ENCODE peak calls at places on chromosomes 16 and 17, in four cellular contexts. W, F, A and G are unnamed samples.

GRCh38 chr17:78747479-78747878 is 34.6 kb downstream of the CYTH1 start:
- DNase-seq in F (no peak), A (no peak), W (no peak), G (no peak)

GRCh38 chr17:61770752-61771533 is 92.4 kb downstream of the BRIP1 start:
- DNase-seq in A (peak; percentile 45), W (no peak), F (no peak), G (no peak)

GRCh38 chr17:36980281-36980761 is 31.6 kb downstream of the AATF start:
- DNase-seq in W (no peak), F (peak; percentile 19), A (no peak), G (no peak)

GRCh38 chr16:74275031-74275636 is 21.5 kb upstream of the PSMD7 start:
- DNase-seq in A (peak; percentile 12), F (no peak), W (no peak), G (no peak)

GRCh38 chr16:54632821-54633220 is 297.8 kb upstream of the IRX5 start:
- DNase-seq in A (no peak), F (no peak), W (no peak), G (no peak)

GRCh38 chr16:50284131-50284911 is 18.0 kb downstream of the ADCY7 start:
- DNase-seq in W (peak; percentile 87), A (no peak), F (no peak), G (peak; percentile 78)

GRCh38 chr17:50953831-50954601 is 87.9 kb upstream of the TOB1 start:
- DNase-seq in W (peak; percentile 94), A (peak; percentile 66), F (peak; percentile 69), G (peak; percentile 80)

GRCh38 chr17:40347319-40348135 is 17.0 kb downstream of the GJD3 start:
- DNase-seq in F (no peak), W (no peak), A (no peak), G (no peak)

GRCh38 chr17:34527908-34528470 is 51.4 kb upstream of the TMEM132E start:
- DNase-seq in W (peak; percentile 29), F (peak; percentile 63), A (no peak), G (no peak)

GRCh38 chr17:75910699-75911098 is 6.0 kb upstream of the MRPL38 start:
- DNase-seq in F (peak; percentile 54), A (no peak), W (no peak), G (no peak)

GRCh38 chr17:34723875-34724274 is 144.5 kb downstream of the TMEM132E start:
- DNase-seq in A (no peak), F (no peak), W (peak; percentile 42), G (peak; percentile 39)

GRCh38 chr17:53353919-53354351 is 468.8 kb upstream of the KIF2B start:
- DNase-seq in A (no peak), W (peak; percentile 81), F (no peak), G (no peak)

GRCh38 chr17:64387545-64388171 is 3.0 kb downstream of the PECAM1 start:
- DNase-seq in F (no peak), W (no peak), A (no peak), G (peak; percentile 84)

GRCh38 chr16:6884002-6884401 is 448.6 kb upstream of the RBFOX1 start:
- DNase-seq in F (peak; percentile 49), W (no peak), A (no peak), G (no peak)

GRCh38 chr16:67198238-67198734 is 645 bp upstream of the ELMO3 start:
- DNase-seq in F (peak; percentile 53), A (no peak), W (peak; percentile 65), G (no peak)

GRCh38 chr17:75428775-75429469 is 23.4 kb upstream of the GRB2 start:
- DNase-seq in A (peak; percentile 26), W (no peak), F (no peak), G (no peak)

GRCh38 chr16:80623376-80623775 is 82.6 kb downstream of the DYNLRB2 start:
- DNase-seq in W (no peak), F (no peak), A (no peak), G (no peak)

GRCh38 chr17:29589524-29590260 is at the start of gene GIT1:
- DNase-seq in A (peak; percentile 88), F (peak; percentile 97), W (peak; percentile 80), G (peak; percentile 76)
- TF ChIP-seq CTCF in A (no peak), F (no peak), W (no peak), G (no peak)

GRCh38 chr16:58507195-58507962 is 7.4 kb downstream of the NDRG4 start:
- DNase-seq in F (no peak), A (no peak), W (no peak), G (peak; percentile 77)

GRCh38 chr16:58503863-58504688 is 4.1 kb downstream of the NDRG4 start:
- DNase-seq in A (no peak), F (no peak), W (no peak), G (peak; percentile 79)

GRCh38 chr16:58507963-58508670 is 7.2 kb upstream of the SETD6 start:
- DNase-seq in A (no peak), W (no peak), F (no peak), G (peak; percentile 68)

GRCh38 chr16:58508671-58509251 is 6.6 kb upstream of the SETD6 start:
- DNase-seq in W (no peak), A (no peak), F (no peak), G (peak; percentile 71)

GRCh38 chr16:58506241-58507194 is 6.6 kb downstream of the NDRG4 start:
- DNase-seq in F (no peak), W (no peak), A (no peak), G (no peak)
- TF ChIP-seq CTCF in F (no peak), W (no peak), A (no peak), G (no peak)

GRCh38 chr17:5669191-5669590 is 84.9 kb upstream of the NLRP1 start:
- DNase-seq in W (no peak), A (no peak), F (no peak), G (no peak)

GRCh38 chr17:5672141-5672540 is 87.8 kb upstream of the NLRP1 start:
- DNase-seq in A (no peak), W (no peak), F (no peak), G (no peak)

GRCh38 chr17:5668557-5669138 is 84.3 kb upstream of the NLRP1 start:
- DNase-seq in A (no peak), F (no peak), W (no peak), G (no peak)

GRCh38 chr17:5665164-5665563 is 80.9 kb upstream of the NLRP1 start:
- DNase-seq in W (no peak), F (no peak), A (no peak), G (peak; percentile 62)

GRCh38 chr17:5667871-5668270 is 83.6 kb upstream of the NLRP1 start:
- DNase-seq in A (no peak), F (peak; percentile 23), W (no peak), G (no peak)
- TF ChIP-seq CTCF in A (peak; percentile 20), F (peak; percentile 37), W (no peak), G (no peak)

DNA sequence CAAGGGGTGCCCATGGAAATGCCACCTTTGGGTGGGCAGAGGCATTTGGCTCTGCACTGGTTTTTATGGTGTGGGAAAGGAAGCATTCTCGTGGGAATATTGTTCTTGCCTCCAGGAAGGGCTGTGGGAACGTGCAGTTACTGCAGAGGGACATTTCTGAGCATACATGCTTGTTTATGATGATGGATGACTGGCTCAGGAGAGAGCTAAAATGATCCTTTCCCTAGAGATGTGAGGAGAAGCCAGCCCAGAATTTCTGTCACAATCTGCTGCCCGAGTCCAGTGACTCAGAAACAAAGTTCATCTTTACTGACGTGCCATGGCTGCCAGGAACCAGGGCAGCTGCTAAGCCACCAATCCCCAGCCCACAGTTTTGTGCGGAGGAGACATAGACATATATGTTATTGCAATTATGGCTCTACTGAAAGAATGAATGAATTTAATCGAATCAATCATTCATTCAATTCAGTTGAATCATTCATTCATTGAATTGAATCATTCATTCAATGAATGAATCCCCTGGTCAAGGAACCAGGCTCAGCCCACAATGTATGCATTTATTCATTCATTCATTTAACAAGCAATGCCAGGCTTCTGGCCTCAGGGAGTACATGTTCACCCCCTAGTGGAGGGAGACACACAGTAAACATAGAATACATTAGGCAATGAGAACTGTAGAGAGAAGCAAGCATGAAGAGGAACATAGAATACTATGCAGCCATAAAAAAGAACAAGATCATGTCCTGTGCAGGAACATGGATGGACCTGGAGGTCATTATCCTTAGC is 414.4 kb upstream of the HSBP1 start:
- DNase-seq in F (peak; percentile 15), A (peak; percentile 19), W (no peak), G (no peak)
- TF ChIP-seq CTCF in F (peak; percentile 28), A (no peak), W (no peak), G (no peak)

GRCh38 chr17:58005031-58005727 is 1.9 kb downstream of the SRSF1 start:
- DNase-seq in A (no peak), W (no peak), F (no peak), G (no peak)
- TF ChIP-seq CTCF in A (no peak), W (peak; percentile 12), F (no peak), G (no peak)